ENCODE peak calls at places on chromosome 18, in nine cellular contexts. One of them, this sample, is unnamed.

GRCh38 chr18:8657873-8658521 is 47.4 kb upstream of the MTCL1 start:
- DNase-seq in CD8-positive, alpha-beta T cell: no peak
- DNase-seq in neuronal stem cell: peak
- DNase-seq in CD4-positive, CD25-positive, alpha-beta regulatory T cell: no peak
- DNase-seq in foreskin fibroblast: no peak
- DNase-seq in H7: peak
- DNase-seq in kidney: no peak
- DNase-seq in upper lobe of right lung: no peak
- DNase-seq in cardiac fibroblast: peak
- DNase-seq in this sample: no peak

GRCh38 chr18:62550746-62551145 is 27.9 kb downstream of the ZCCHC2 start:
- DNase-seq in CD8-positive, alpha-beta T cell: no peak
- DNase-seq in neuronal stem cell: no peak
- DNase-seq in CD4-positive, CD25-positive, alpha-beta regulatory T cell: no peak
- DNase-seq in foreskin fibroblast: no peak
- DNase-seq in H7: no peak
- DNase-seq in kidney: no peak
- DNase-seq in upper lobe of right lung: no peak
- DNase-seq in cardiac fibroblast: no peak
- DNase-seq in this sample: no peak

GRCh38 chr18:48663931-48664847 is 125.4 kb downstream of the CTIF start:
- DNase-seq in CD8-positive, alpha-beta T cell: peak
- DNase-seq in neuronal stem cell: peak
- DNase-seq in CD4-positive, CD25-positive, alpha-beta regulatory T cell: peak
- DNase-seq in foreskin fibroblast: no peak
- DNase-seq in H7: peak
- DNase-seq in kidney: no peak
- DNase-seq in upper lobe of right lung: peak
- DNase-seq in cardiac fibroblast: peak
- DNase-seq in this sample: peak

GRCh38 chr18:54957987-54958386 is 1.3 kb downstream of the CCDC68 start:
- DNase-seq in CD8-positive, alpha-beta T cell: no peak
- DNase-seq in neuronal stem cell: no peak
- DNase-seq in CD4-positive, CD25-positive, alpha-beta regulatory T cell: no peak
- DNase-seq in foreskin fibroblast: no peak
- DNase-seq in H7: no peak
- DNase-seq in kidney: no peak
- DNase-seq in upper lobe of right lung: no peak
- DNase-seq in cardiac fibroblast: peak
- DNase-seq in this sample: no peak

GRCh38 chr18:44973282-44973681 is 292.6 kb downstream of the SETBP1 start:
- DNase-seq in CD8-positive, alpha-beta T cell: no peak
- DNase-seq in neuronal stem cell: no peak
- DNase-seq in CD4-positive, CD25-positive, alpha-beta regulatory T cell: no peak
- DNase-seq in foreskin fibroblast: no peak
- DNase-seq in H7: no peak
- DNase-seq in kidney: no peak
- DNase-seq in upper lobe of right lung: no peak
- DNase-seq in cardiac fibroblast: peak
- DNase-seq in this sample: no peak

GRCh38 chr18:5756823-5757222 is 138.5 kb downstream of the TMEM200C start:
- DNase-seq in CD8-positive, alpha-beta T cell: no peak
- DNase-seq in neuronal stem cell: no peak
- DNase-seq in CD4-positive, CD25-positive, alpha-beta regulatory T cell: no peak
- DNase-seq in foreskin fibroblast: no peak
- DNase-seq in H7: no peak
- DNase-seq in kidney: no peak
- DNase-seq in upper lobe of right lung: no peak
- DNase-seq in cardiac fibroblast: no peak
- DNase-seq in this sample: no peak

GRCh38 chr18:67639872-67640271 is 123.4 kb upstream of the DSEL start:
- DNase-seq in CD8-positive, alpha-beta T cell: no peak
- DNase-seq in neuronal stem cell: no peak
- DNase-seq in CD4-positive, CD25-positive, alpha-beta regulatory T cell: no peak
- DNase-seq in foreskin fibroblast: no peak
- DNase-seq in H7: no peak
- DNase-seq in kidney: no peak
- DNase-seq in upper lobe of right lung: no peak
- DNase-seq in cardiac fibroblast: peak
- DNase-seq in this sample: no peak

GRCh38 chr18:45864081-45864480 is 38.6 kb downstream of the SIGLEC15 start:
- DNase-seq in CD8-positive, alpha-beta T cell: no peak
- DNase-seq in neuronal stem cell: no peak
- DNase-seq in CD4-positive, CD25-positive, alpha-beta regulatory T cell: no peak
- DNase-seq in foreskin fibroblast: no peak
- DNase-seq in H7: no peak
- DNase-seq in kidney: no peak
- DNase-seq in upper lobe of right lung: no peak
- DNase-seq in cardiac fibroblast: no peak
- DNase-seq in this sample: no peak

GRCh38 chr18:11992096-11992785 is 10.9 kb downstream of the IMPA2 start:
- DNase-seq in CD8-positive, alpha-beta T cell: no peak
- DNase-seq in neuronal stem cell: no peak
- DNase-seq in CD4-positive, CD25-positive, alpha-beta regulatory T cell: no peak
- DNase-seq in foreskin fibroblast: no peak
- DNase-seq in H7: no peak
- DNase-seq in kidney: peak
- DNase-seq in upper lobe of right lung: no peak
- DNase-seq in cardiac fibroblast: no peak
- DNase-seq in this sample: peak

GRCh38 chr18:69838620-69839411 is 108.9 kb downstream of the CD226 start:
- DNase-seq in CD8-positive, alpha-beta T cell: no peak
- DNase-seq in neuronal stem cell: no peak
- DNase-seq in CD4-positive, CD25-positive, alpha-beta regulatory T cell: no peak
- DNase-seq in foreskin fibroblast: no peak
- DNase-seq in H7: peak
- DNase-seq in kidney: no peak
- DNase-seq in upper lobe of right lung: no peak
- DNase-seq in cardiac fibroblast: peak
- DNase-seq in this sample: no peak

GRCh38 chr18:9643549-9643948 is 29.2 kb upstream of the PPP4R1 start:
- DNase-seq in CD8-positive, alpha-beta T cell: no peak
- DNase-seq in neuronal stem cell: peak
- DNase-seq in CD4-positive, CD25-positive, alpha-beta regulatory T cell: no peak
- DNase-seq in foreskin fibroblast: peak
- DNase-seq in H7: peak
- DNase-seq in kidney: no peak
- DNase-seq in upper lobe of right lung: no peak
- DNase-seq in cardiac fibroblast: peak
- DNase-seq in this sample: no peak

GRCh38 chr18:73617981-73618380 is 529.7 kb downstream of the FBXO15 start:
- DNase-seq in CD8-positive, alpha-beta T cell: no peak
- DNase-seq in neuronal stem cell: no peak
- DNase-seq in CD4-positive, CD25-positive, alpha-beta regulatory T cell: no peak
- DNase-seq in foreskin fibroblast: no peak
- DNase-seq in H7: no peak
- DNase-seq in kidney: no peak
- DNase-seq in upper lobe of right lung: no peak
- DNase-seq in cardiac fibroblast: no peak
- DNase-seq in this sample: no peak

GRCh38 chr18:47294801-47295200 is 43.3 kb upstream of the SKOR2 start:
- DNase-seq in CD8-positive, alpha-beta T cell: no peak
- DNase-seq in neuronal stem cell: no peak
- DNase-seq in CD4-positive, CD25-positive, alpha-beta regulatory T cell: no peak
- DNase-seq in foreskin fibroblast: no peak
- DNase-seq in H7: no peak
- DNase-seq in kidney: no peak
- DNase-seq in upper lobe of right lung: no peak
- DNase-seq in cardiac fibroblast: no peak
- DNase-seq in this sample: no peak

GRCh38 chr18:49757513-49758262 is 55.6 kb downstream of the ACAA2 start:
- DNase-seq in CD8-positive, alpha-beta T cell: no peak
- DNase-seq in neuronal stem cell: no peak
- DNase-seq in CD4-positive, CD25-positive, alpha-beta regulatory T cell: no peak
- DNase-seq in foreskin fibroblast: no peak
- DNase-seq in H7: peak
- DNase-seq in kidney: no peak
- DNase-seq in upper lobe of right lung: no peak
- DNase-seq in cardiac fibroblast: no peak
- DNase-seq in this sample: no peak

GRCh38 chr18:80154293-80154692 is 45.2 kb downstream of the ADNP2 start:
- DNase-seq in CD8-positive, alpha-beta T cell: peak
- DNase-seq in neuronal stem cell: no peak
- DNase-seq in CD4-positive, CD25-positive, alpha-beta regulatory T cell: no peak
- DNase-seq in foreskin fibroblast: no peak
- DNase-seq in H7: peak
- DNase-seq in kidney: no peak
- DNase-seq in upper lobe of right lung: no peak
- DNase-seq in cardiac fibroblast: peak
- DNase-seq in this sample: no peak

GRCh38 chr18:52175406-52175805 is 164.6 kb upstream of the DCC start:
- DNase-seq in CD8-positive, alpha-beta T cell: no peak
- DNase-seq in neuronal stem cell: no peak
- DNase-seq in CD4-positive, CD25-positive, alpha-beta regulatory T cell: no peak
- DNase-seq in foreskin fibroblast: no peak
- DNase-seq in H7: no peak
- DNase-seq in kidney: no peak
- DNase-seq in upper lobe of right lung: no peak
- DNase-seq in cardiac fibroblast: no peak
- DNase-seq in this sample: no peak

GRCh38 chr18:55324166-55324565 is 263.8 kb downstream of the TCF4 start:
- DNase-seq in CD8-positive, alpha-beta T cell: no peak
- DNase-seq in neuronal stem cell: no peak
- DNase-seq in CD4-positive, CD25-positive, alpha-beta regulatory T cell: no peak
- DNase-seq in foreskin fibroblast: no peak
- DNase-seq in H7: no peak
- DNase-seq in kidney: no peak
- DNase-seq in upper lobe of right lung: no peak
- DNase-seq in cardiac fibroblast: no peak
- DNase-seq in this sample: no peak

GRCh38 chr18:50659091-50660003 is 99.5 kb downstream of the MAPK4 start:
- DNase-seq in CD8-positive, alpha-beta T cell: no peak
- DNase-seq in neuronal stem cell: no peak
- DNase-seq in CD4-positive, CD25-positive, alpha-beta regulatory T cell: no peak
- DNase-seq in foreskin fibroblast: no peak
- DNase-seq in H7: no peak
- DNase-seq in kidney: no peak
- DNase-seq in upper lobe of right lung: no peak
- DNase-seq in cardiac fibroblast: peak
- DNase-seq in this sample: no peak

GRCh38 chr18:25518716-25519053 is 166.7 kb upstream of the ZNF521 start:
- DNase-seq in CD8-positive, alpha-beta T cell: no peak
- DNase-seq in neuronal stem cell: no peak
- DNase-seq in CD4-positive, CD25-positive, alpha-beta regulatory T cell: no peak
- DNase-seq in foreskin fibroblast: no peak
- DNase-seq in H7: no peak
- DNase-seq in kidney: no peak
- DNase-seq in upper lobe of right lung: no peak
- DNase-seq in cardiac fibroblast: no peak
- DNase-seq in this sample: no peak

GRCh38 chr18:7897119-7897518 is 330.0 kb downstream of the PTPRM start:
- DNase-seq in CD8-positive, alpha-beta T cell: no peak
- DNase-seq in neuronal stem cell: no peak
- DNase-seq in CD4-positive, CD25-positive, alpha-beta regulatory T cell: no peak
- DNase-seq in foreskin fibroblast: no peak
- DNase-seq in H7: no peak
- DNase-seq in kidney: no peak
- DNase-seq in upper lobe of right lung: no peak
- DNase-seq in cardiac fibroblast: peak
- DNase-seq in this sample: no peak

DNA sequence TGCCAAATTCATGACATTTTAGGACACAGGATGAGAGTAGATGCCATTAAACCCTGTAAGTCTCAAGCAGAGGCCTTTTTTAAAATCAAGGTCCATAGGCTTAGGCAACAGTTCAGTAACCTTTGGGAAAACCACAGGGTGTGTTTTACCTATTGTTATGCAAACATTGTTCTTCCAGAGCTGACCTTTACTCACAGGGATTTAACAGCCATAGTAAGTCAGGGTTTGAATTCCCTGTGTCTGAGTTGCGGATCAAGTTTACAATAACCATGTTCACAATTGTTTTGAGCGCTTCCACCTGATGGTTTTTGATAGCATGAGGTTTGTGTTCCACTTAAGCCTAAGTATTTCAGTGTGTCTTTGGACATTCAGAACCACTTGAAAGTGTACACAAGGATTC is 160.1 kb upstream of the BOD1L2 start:
- DNase-seq in CD8-positive, alpha-beta T cell: no peak
- DNase-seq in neuronal stem cell: peak
- DNase-seq in CD4-positive, CD25-positive, alpha-beta regulatory T cell: no peak
- DNase-seq in foreskin fibroblast: no peak
- DNase-seq in H7: peak
- DNase-seq in kidney: no peak
- DNase-seq in upper lobe of right lung: no peak
- DNase-seq in cardiac fibroblast: no peak
- DNase-seq in this sample: no peak
- H3K4me3 ChIP-seq in CD8-positive, alpha-beta T cell: no peak
- H3K4me3 ChIP-seq in neuronal stem cell: no peak
- H3K4me3 ChIP-seq in CD4-positive, CD25-positive, alpha-beta regulatory T cell: no peak
- H3K4me3 ChIP-seq in foreskin fibroblast: no peak
- H3K4me3 ChIP-seq in H7: no peak
- H3K4me3 ChIP-seq in kidney: no peak
- H3K4me3 ChIP-seq in upper lobe of right lung: no peak
- H3K4me3 ChIP-seq in cardiac fibroblast: no peak
- H3K4me3 ChIP-seq in this sample: no peak

GRCh38 chr18:33751613-33752221 is 173.7 kb downstream of the ASXL3 start:
- DNase-seq in CD8-positive, alpha-beta T cell: no peak
- DNase-seq in neuronal stem cell: no peak
- DNase-seq in CD4-positive, CD25-positive, alpha-beta regulatory T cell: no peak
- DNase-seq in foreskin fibroblast: peak
- DNase-seq in H7: no peak
- DNase-seq in kidney: no peak
- DNase-seq in upper lobe of right lung: no peak
- DNase-seq in cardiac fibroblast: peak
- DNase-seq in this sample: no peak
- H3K4me3 ChIP-seq in CD8-positive, alpha-beta T cell: no peak
- H3K4me3 ChIP-seq in neuronal stem cell: no peak
- H3K4me3 ChIP-seq in CD4-positive, CD25-positive, alpha-beta regulatory T cell: no peak
- H3K4me3 ChIP-seq in foreskin fibroblast: no peak
- H3K4me3 ChIP-seq in H7: no peak
- H3K4me3 ChIP-seq in kidney: no peak
- H3K4me3 ChIP-seq in upper lobe of right lung: no peak
- H3K4me3 ChIP-seq in cardiac fibroblast: no peak
- H3K4me3 ChIP-seq in this sample: no peak

GRCh38 chr18:75454022-75454795 is 26.7 kb upstream of the SMIM21 start:
- DNase-seq in CD8-positive, alpha-beta T cell: no peak
- DNase-seq in neuronal stem cell: no peak
- DNase-seq in CD4-positive, CD25-positive, alpha-beta regulatory T cell: no peak
- DNase-seq in foreskin fibroblast: no peak
- DNase-seq in H7: no peak
- DNase-seq in kidney: no peak
- DNase-seq in upper lobe of right lung: no peak
- DNase-seq in cardiac fibroblast: no peak
- DNase-seq in this sample: no peak

GRCh38 chr18:75456277-75456676 is 28.8 kb upstream of the SMIM21 start:
- DNase-seq in CD8-positive, alpha-beta T cell: no peak
- DNase-seq in neuronal stem cell: no peak
- DNase-seq in CD4-positive, CD25-positive, alpha-beta regulatory T cell: no peak
- DNase-seq in foreskin fibroblast: no peak
- DNase-seq in H7: peak
- DNase-seq in kidney: no peak
- DNase-seq in upper lobe of right lung: no peak
- DNase-seq in cardiac fibroblast: no peak
- DNase-seq in this sample: no peak

GRCh38 chr18:75455249-75456183 is 28.0 kb upstream of the SMIM21 start:
- DNase-seq in CD8-positive, alpha-beta T cell: no peak
- DNase-seq in neuronal stem cell: peak
- DNase-seq in CD4-positive, CD25-positive, alpha-beta regulatory T cell: no peak
- DNase-seq in foreskin fibroblast: no peak
- DNase-seq in H7: peak
- DNase-seq in kidney: peak
- DNase-seq in upper lobe of right lung: no peak
- DNase-seq in cardiac fibroblast: peak
- DNase-seq in this sample: no peak
- H3K4me3 ChIP-seq in CD8-positive, alpha-beta T cell: peak
- H3K4me3 ChIP-seq in neuronal stem cell: peak
- H3K4me3 ChIP-seq in CD4-positive, CD25-positive, alpha-beta regulatory T cell: no peak
- H3K4me3 ChIP-seq in foreskin fibroblast: peak
- H3K4me3 ChIP-seq in H7: peak
- H3K4me3 ChIP-seq in kidney: peak
- H3K4me3 ChIP-seq in upper lobe of right lung: peak
- H3K4me3 ChIP-seq in cardiac fibroblast: peak
- H3K4me3 ChIP-seq in this sample: peak

GRCh38 chr18:43681661-43682060 is 404.4 kb upstream of the SYT4 start:
- DNase-seq in CD8-positive, alpha-beta T cell: no peak
- DNase-seq in neuronal stem cell: no peak
- DNase-seq in CD4-positive, CD25-positive, alpha-beta regulatory T cell: no peak
- DNase-seq in foreskin fibroblast: no peak
- DNase-seq in H7: no peak
- DNase-seq in kidney: no peak
- DNase-seq in upper lobe of right lung: no peak
- DNase-seq in cardiac fibroblast: no peak
- DNase-seq in this sample: no peak
- H3K4me3 ChIP-seq in CD8-positive, alpha-beta T cell: no peak
- H3K4me3 ChIP-seq in neuronal stem cell: no peak
- H3K4me3 ChIP-seq in CD4-positive, CD25-positive, alpha-beta regulatory T cell: no peak
- H3K4me3 ChIP-seq in foreskin fibroblast: no peak
- H3K4me3 ChIP-seq in H7: no peak
- H3K4me3 ChIP-seq in kidney: no peak
- H3K4me3 ChIP-seq in upper lobe of right lung: no peak
- H3K4me3 ChIP-seq in cardiac fibroblast: no peak
- H3K4me3 ChIP-seq in this sample: no peak

This sample was measured in lower lobe of right lung.